ENCODE peak calls at places on chromosomes 5 and 9, in nine cellular contexts. H is ovary, B is tibial nerve, X is colonic mucosa, G is thoracic aorta, W is OCI-LY7, O is spleen, D is A673, M is fibroblast of mammary gland. A is an unnamed sample.

GRCh38 chr9:37353791-37354190 is 68.7 kb upstream of the GRHPR start:
- DNase-seq in G (no peak), W (no peak), X (no peak), M (peak), D (no peak), H (no peak), B (no peak), O (no peak), A (no peak)

GRCh38 chr9:78236511-78236950 is 656 bp downstream of the CEP78 start:
- DNase-seq in H (no peak), O (no peak), D (no peak), B (no peak), X (peak), M (peak), W (peak), G (no peak), A (no peak)

GRCh38 chr9:36217256-36217968 is 26.7 kb downstream of the CLTA start:
- DNase-seq in D (no peak), M (no peak), O (no peak), X (no peak), G (no peak), W (no peak), B (no peak), H (no peak), A (no peak)

GRCh38 chr5:107215581-107215980 is 455.2 kb downstream of the EFNA5 start:
- DNase-seq in G (no peak), W (no peak), H (no peak), M (no peak), B (no peak), D (peak), O (no peak), X (no peak), A (no peak)

GRCh38 chr5:43078956-43079355 is 38.8 kb upstream of the ANXA2R start:
- DNase-seq in G (no peak), W (no peak), B (no peak), M (peak), D (no peak), H (no peak), X (no peak), O (no peak), A (peak)

GRCh38 chr9:135815433-135816178 is 91.7 kb downstream of the CAMSAP1 start:
- DNase-seq in G (no peak), M (no peak), D (peak), B (no peak), H (no peak), W (no peak), O (peak), X (no peak), A (no peak)

GRCh38 chr9:4686112-4686511 is 6.7 kb downstream of the CDC37L1 start:
- DNase-seq in O (no peak), B (no peak), G (no peak), D (no peak), W (no peak), M (no peak), X (no peak), H (no peak), A (no peak)

GRCh38 chr9:13665418-13666066 is 386.1 kb upstream of the MPDZ start:
- DNase-seq in X (no peak), W (no peak), G (no peak), M (peak), H (no peak), D (no peak), O (no peak), B (no peak), A (no peak)

GRCh38 chr5:141366016-141366896 is 2.3 kb downstream of the PCDHGA5 start:
- DNase-seq in O (no peak), M (no peak), B (no peak), G (no peak), W (no peak), X (no peak), D (no peak), H (no peak), A (no peak)

GRCh38 chr9:72363226-72363625 is 1.8 kb downstream of the ZFAND5 start:
- DNase-seq in D (no peak), W (no peak), M (no peak), O (no peak), X (no peak), G (no peak), B (no peak), H (no peak), A (no peak)

GRCh38 chr5:4901890-4902289 is 238.2 kb upstream of the ADAMTS16 start:
- DNase-seq in H (no peak), G (no peak), O (no peak), B (no peak), D (no peak), X (no peak), W (no peak), M (no peak), A (no peak)

GRCh38 chr5:62621280-62621679 is 42.7 kb downstream of the LRRC70 start:
- DNase-seq in O (no peak), W (no peak), D (no peak), G (no peak), H (no peak), B (no peak), X (no peak), M (no peak), A (no peak)

GRCh38 chr9:121073038-121073437 is 1.7 kb upstream of the CNTRL start:
- DNase-seq in B (no peak), W (peak), H (peak), G (no peak), D (peak), M (peak), O (no peak), X (peak), A (peak)

GRCh38 chr5:154858972-154859950 is 834 bp downstream of the CNOT8 start:
- DNase-seq in H (no peak), G (no peak), B (no peak), D (no peak), W (peak), O (no peak), X (peak), M (no peak), A (peak)

GRCh38 chr9:126327016-126327749 is 554 bp downstream of the MVB12B start:
- DNase-seq in B (no peak), W (peak), O (peak), G (no peak), D (peak), M (no peak), H (peak), X (peak), A (no peak)

GRCh38 chr5:15877905-15878304 is 301.7 kb downstream of the MARCHF11 start:
- DNase-seq in H (no peak), G (no peak), B (no peak), M (no peak), D (no peak), X (no peak), O (no peak), W (no peak), A (no peak)

GRCh38 chr5:147140558-147140957 is 94.3 kb upstream of the STK32A start:
- DNase-seq in W (no peak), H (no peak), M (no peak), X (no peak), B (no peak), O (no peak), G (no peak), D (no peak), A (peak)

GRCh38 chr5:108818613-108819272 is 71.0 kb downstream of the FER start:
- DNase-seq in D (peak), X (no peak), B (no peak), H (no peak), M (peak), O (no peak), G (no peak), W (no peak), A (no peak)

GRCh38 chr5:108820983-108821382 is 73.3 kb downstream of the FER start:
- DNase-seq in M (no peak), G (no peak), W (no peak), O (no peak), D (no peak), H (no peak), B (no peak), X (no peak), A (no peak)

DNA sequence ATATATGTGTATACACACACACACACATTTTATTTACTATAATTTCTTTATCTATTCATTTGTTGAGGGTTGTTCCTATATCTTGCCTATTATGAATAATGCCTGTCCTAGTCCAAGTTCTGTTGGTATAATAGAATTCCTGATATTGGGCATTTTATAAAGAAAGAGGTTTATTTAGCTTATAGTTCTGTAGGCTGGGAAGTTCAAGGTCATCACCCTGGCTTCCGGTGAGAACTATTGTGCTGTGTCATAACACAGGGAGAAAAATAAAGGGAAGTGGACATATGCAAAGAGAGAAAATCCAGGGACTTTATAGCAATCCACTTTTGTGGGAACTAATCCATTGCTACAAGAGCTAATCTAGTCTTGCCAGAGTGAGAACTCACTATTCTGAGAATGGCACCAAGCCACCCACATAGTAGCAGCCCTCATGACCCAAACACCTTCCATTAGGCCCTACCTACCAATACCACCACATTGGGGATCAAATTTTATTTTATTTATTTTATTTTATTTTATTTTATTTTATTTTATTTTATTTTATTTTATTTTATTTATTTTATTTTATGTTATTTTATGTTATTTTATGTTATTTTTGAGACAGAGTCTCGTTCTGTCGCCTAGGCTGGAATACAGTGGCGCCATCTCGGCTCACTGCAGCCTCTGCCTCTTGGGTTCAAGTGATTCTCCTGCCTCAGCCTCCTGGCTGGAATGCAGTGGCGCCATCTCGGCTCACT is 74.7 kb downstream of the FER start:
- DNase-seq in X (no peak), B (no peak), W (no peak), H (no peak), D (no peak), M (no peak), O (no peak), G (no peak), A (no peak)
- TF ChIP-seq CTCF in X (no peak), B (no peak), W (no peak), H (no peak), D (no peak), M (no peak), O (no peak), G (no peak), A (no peak)

DNA sequence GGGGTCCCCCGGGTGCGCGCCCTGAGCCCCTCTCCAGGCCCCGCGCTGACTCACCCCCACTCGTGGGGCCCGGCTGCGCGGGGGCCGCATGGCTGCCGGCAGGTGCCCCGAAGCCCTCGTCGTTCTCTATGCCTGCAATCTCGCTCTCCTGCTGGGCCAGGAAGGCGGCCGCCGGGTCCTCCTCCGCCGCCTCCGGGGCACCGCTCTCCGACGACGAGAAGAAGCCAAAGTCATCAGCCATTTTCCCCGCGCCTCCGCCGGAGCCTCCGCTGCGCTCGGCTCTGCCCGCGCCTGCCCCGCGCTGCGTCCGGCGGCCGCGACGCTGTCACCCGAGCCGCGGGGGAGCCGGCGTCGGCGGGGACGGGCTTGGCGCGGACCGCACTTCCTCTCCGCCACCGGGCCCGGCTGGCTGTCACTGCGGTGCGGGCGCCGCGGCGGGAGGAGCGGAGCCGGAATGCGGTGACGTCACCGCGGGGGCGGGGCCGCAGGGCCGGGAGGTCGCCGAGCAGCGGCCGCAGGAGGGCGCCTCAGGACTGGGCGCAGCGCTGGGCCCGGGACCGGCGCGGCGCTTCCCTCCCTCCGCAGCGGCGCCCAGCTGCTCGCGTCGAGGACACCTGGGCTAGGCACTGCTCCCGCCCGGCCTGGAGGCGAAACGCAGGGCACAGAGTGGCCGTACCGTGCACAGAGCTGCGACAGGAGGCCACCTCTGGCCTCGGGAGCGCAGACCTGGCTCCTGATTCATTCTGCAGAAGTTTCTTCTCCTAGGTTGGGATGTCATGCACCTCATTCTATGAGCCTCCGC is at the start of gene CLTB:
- DNase-seq in X (peak), M (peak), W (peak), G (peak), D (peak), B (peak), O (peak), H (peak), A (peak)
- TF ChIP-seq CTCF in X (peak), M (peak), W (peak), G (peak), D (peak), B (peak), O (peak), H (peak), A (peak)

GRCh38 chr5:86862093-86862492 is 244.4 kb downstream of the COX7C start:
- DNase-seq in D (no peak), B (no peak), W (no peak), H (no peak), X (no peak), G (no peak), M (no peak), O (no peak), A (no peak)

GRCh38 chr5:86864022-86864421 is 246.3 kb downstream of the COX7C start:
- DNase-seq in W (no peak), X (no peak), D (no peak), O (no peak), M (no peak), B (no peak), G (no peak), H (no peak), A (peak)

GRCh38 chr5:86861514-86861913 is 243.8 kb downstream of the COX7C start:
- DNase-seq in O (no peak), M (no peak), G (no peak), X (no peak), D (peak), H (no peak), W (no peak), B (no peak), A (no peak)

DNA sequence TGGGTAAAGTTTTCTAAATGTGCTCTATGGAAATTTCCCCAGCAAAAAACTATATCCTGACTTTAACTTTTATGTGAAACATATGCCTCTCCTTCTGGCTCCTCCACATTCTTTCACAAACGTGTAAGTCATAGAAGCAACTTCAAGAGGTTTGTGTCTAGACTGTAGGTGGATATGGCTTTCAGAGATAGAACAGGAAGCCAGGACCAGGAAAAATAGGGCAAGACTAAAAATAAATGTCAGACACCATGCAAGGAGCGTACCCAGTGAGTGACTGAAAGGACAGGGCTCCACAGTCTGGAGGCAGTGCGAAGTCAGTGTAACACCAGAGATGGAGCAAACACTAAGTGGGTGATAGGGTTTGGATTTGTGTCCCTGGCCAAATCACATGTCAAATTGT is 240.7 kb downstream of the COX7C start:
- DNase-seq in H (no peak), D (no peak), W (no peak), X (no peak), M (no peak), G (no peak), B (no peak), O (no peak), A (no peak)
- TF ChIP-seq CTCF in H (no peak), D (no peak), W (no peak), X (no peak), M (no peak), G (no peak), B (no peak), O (no peak), A (no peak)

DNA sequence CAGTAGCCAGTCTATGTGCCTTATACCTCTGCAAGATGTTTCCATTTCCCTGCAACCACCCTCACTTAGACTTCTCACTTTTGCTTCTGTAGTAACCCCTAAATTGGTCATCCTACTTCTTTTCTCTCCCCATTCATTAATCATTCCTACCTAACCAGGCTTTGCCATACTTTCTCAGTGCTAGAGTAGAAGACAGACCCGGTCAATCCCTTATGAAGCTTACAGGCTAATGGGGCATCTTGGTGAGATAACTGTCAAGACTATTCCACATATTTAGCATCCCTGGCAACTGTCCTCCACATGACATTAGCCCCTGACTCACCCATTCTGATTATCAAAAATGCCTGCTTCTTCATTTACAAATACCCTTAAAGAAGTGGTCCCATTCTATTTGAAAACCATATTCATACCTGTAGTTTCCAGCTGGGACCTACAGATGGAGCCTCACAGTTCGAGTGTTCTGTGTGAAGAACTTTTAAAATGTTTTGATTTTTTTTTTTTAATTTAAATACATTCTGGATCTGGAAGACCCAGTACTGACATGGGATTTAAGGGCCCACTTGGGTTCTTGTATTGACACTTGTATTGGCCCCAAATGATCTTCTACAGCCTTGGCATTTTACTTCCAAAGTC is 21.0 kb downstream of the F2RL2 start:
- DNase-seq in B (no peak), H (no peak), D (peak), G (no peak), O (no peak), W (no peak), X (no peak), M (peak), A (no peak)
- TF ChIP-seq CTCF in B (no peak), H (no peak), D (peak), G (no peak), O (no peak), W (peak), X (no peak), M (peak), A (peak)

GRCh38 chr5:171342362-171343111 is 33.5 kb downstream of the TLX3 start:
- DNase-seq in D (peak), O (peak), M (peak), X (peak), W (peak), G (no peak), H (no peak), B (no peak), A (peak)
- TF ChIP-seq CTCF in D (peak), O (peak), M (peak), X (no peak), W (peak), G (peak), H (no peak), B (peak), A (peak)

DNA sequence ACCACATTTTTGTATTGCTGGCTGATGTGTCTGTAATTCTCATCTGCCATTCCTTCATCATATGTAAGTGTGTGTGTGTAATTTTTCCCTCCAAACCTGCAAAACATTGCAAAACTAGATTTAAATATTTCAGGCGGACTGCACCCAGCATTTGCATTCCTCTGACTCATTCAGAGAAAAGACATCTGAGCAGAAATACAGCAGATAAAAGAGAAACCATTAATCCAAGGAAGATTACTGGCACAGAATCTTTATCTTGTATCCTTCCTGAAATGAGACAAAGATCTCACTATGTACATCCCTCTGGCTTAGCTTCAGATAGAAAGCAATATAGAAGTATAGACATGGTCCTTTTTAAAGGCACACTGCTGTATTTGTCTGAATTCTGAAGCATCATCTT is 275.3 kb downstream of the TMEM38B start:
- DNase-seq in X (no peak), B (no peak), M (no peak), G (no peak), H (no peak), W (no peak), D (no peak), O (no peak), A (no peak)
- TF ChIP-seq CTCF in X (no peak), B (no peak), M (no peak), G (no peak), H (no peak), W (no peak), D (no peak), O (no peak), A (no peak)

GRCh38 chr9:97307091-97307490 is 368 bp upstream of the CCDC180 start:
- DNase-seq in D (peak), O (peak), G (peak), H (peak), B (peak), W (no peak), X (peak), M (peak), A (peak)
- TF ChIP-seq CTCF in D (peak), O (no peak), G (no peak), H (no peak), B (no peak), W (no peak), X (no peak), M (peak), A (peak)

DNA sequence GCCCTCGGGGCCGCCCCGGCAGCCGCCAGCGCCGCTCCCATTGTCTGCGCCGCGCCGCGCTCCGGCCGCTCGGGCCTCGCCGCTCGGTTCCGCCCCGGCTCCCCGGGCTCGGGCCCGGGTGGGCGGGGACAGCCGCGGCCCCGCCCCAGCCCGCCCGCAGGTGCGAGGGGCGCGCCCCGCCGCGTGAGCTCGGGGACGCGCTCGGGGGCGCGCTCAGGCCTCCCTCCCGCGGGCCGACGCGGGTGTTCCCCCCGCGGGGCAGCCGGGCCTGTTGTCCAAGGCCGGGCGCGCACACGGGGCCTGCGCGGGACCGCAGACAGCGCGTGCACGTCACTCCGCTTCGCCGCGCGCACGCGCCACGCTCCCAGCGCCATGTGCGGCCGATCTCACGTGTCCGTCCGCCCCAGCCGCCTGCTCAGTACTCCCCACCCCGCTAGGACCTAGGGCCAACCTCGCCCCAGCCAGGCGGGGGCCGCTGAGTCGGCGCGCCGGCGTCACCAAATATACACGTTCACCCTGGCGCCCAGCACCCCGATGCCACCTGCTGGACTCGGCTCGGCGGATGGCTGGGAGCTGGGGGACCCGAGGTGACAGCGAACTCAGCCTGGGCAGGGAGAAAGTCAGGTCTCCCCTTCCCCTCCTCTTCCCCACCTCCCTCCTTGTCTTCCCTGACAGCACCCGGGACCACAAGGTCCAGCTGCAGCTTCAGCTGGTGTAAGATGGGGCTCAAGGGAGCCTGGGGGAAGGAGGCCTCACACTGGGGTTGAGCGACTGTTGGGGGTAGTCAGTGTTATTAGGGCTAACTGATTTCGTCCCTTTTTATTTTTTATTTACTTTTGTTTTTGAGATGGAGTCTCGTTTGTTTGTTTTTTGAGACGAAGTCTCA is 14.3 kb downstream of the GBGT1 start:
- DNase-seq in D (peak), G (peak), M (peak), H (peak), B (peak), X (peak), W (peak), O (peak), A (peak)
- TF ChIP-seq CTCF in D (peak), G (peak), M (no peak), H (no peak), B (peak), X (no peak), W (peak), O (peak), A (peak)

GRCh38 chr5:669111-669841 is 23.9 kb downstream of the TPPP start:
- DNase-seq in H (no peak), M (no peak), X (no peak), D (no peak), O (peak), G (no peak), B (no peak), W (peak), A (peak)
- TF ChIP-seq CTCF in H (peak), M (peak), X (peak), D (peak), O (peak), G (peak), B (peak), W (peak), A (peak)